ENCODE peak calls at places on chromosomes 4 and X, in seven cellular contexts. B, R, H, M, V, J and N are unnamed samples.

GRCh38 chrX:109184506-109185139 is 297.3 kb downstream of the GUCY2F start:
- DNase-seq in R (no peak), B (no peak), H (no peak), J (no peak), M (no peak), V (no peak), N (no peak)

GRCh38 chrX:30161043-30161442 is 54.3 kb upstream of the MAGEB2 start:
- DNase-seq in R (no peak), B (no peak), M (no peak), H (peak; percentile 7), J (no peak), V (no peak), N (no peak)

GRCh38 chrX:39836802-39837420 is 260.8 kb downstream of the BCOR start:
- DNase-seq in M (no peak), B (no peak), R (no peak), J (no peak), H (no peak), V (no peak), N (no peak)

GRCh38 chr4:18342847-18343246 is 321.3 kb upstream of the LCORL start:
- DNase-seq in B (no peak), M (no peak), R (no peak), H (no peak), V (no peak), J (no peak), N (no peak)

GRCh38 chr4:39732728-39733127 is 34.8 kb downstream of the UBE2K start:
- DNase-seq in B (no peak), V (no peak), R (no peak), M (no peak), J (no peak), H (peak; percentile 81), N (no peak)

GRCh38 chr4:6855692-6856297 is 53.8 kb upstream of the TBC1D14 start:
- DNase-seq in V (peak; percentile 27), H (peak; percentile 73), M (no peak), R (no peak), J (no peak), B (no peak), N (no peak)

GRCh38 chr4:85964298-85964697 is 395.6 kb downstream of the MAPK10 start:
- DNase-seq in M (no peak), V (no peak), H (no peak), B (no peak), R (no peak), J (no peak), N (no peak)

GRCh38 chrX:7278356-7278755 is 130.4 kb upstream of the PUDP start:
- DNase-seq in J (no peak), H (no peak), V (no peak), R (no peak), M (no peak), B (no peak), N (no peak)

GRCh38 chr4:6324999-6325790 is 55.5 kb downstream of the WFS1 start:
- DNase-seq in H (peak; percentile 23), V (peak; percentile 71), R (peak; percentile 62), J (peak; percentile 82), M (no peak), B (peak; percentile 50), N (no peak)

GRCh38 chr4:152310223-152310622 is 225.7 kb downstream of the FBXW7 start:
- DNase-seq in R (no peak), V (peak; percentile 74), M (no peak), H (peak; percentile 89), B (no peak), J (no peak), N (no peak)

GRCh38 chr4:78480286-78480685 is 71.3 kb upstream of the ANXA3 start:
- DNase-seq in V (no peak), J (no peak), M (no peak), R (no peak), H (no peak), B (no peak), N (no peak)

GRCh38 chr4:171281359-171281758 is 531.8 kb upstream of the GALNTL6 start:
- DNase-seq in M (no peak), R (no peak), V (no peak), J (no peak), B (peak; percentile 40), H (no peak), N (peak; percentile 7)

GRCh38 chr4:101291198-101291597 is 56.1 kb downstream of the PPP3CA start:
- DNase-seq in V (no peak), H (no peak), R (no peak), M (no peak), J (no peak), B (no peak), N (no peak)

GRCh38 chrX:19747672-19748610 is 139.5 kb downstream of the SH3KBP1 start:
- DNase-seq in V (no peak), R (peak; percentile 48), H (no peak), J (no peak), M (peak; percentile 63), B (no peak), N (no peak)

GRCh38 chrX:88881536-88881935 is 134.5 kb downstream of the CPXCR1 start:
- DNase-seq in V (no peak), M (no peak), J (no peak), B (no peak), R (no peak), H (no peak), N (no peak)

GRCh38 chrX:10741003-10741402 is 120.6 kb upstream of the MID1 start:
- DNase-seq in B (no peak), J (no peak), M (no peak), H (no peak), R (no peak), V (no peak), N (no peak)

GRCh38 chrX:46554942-46555341 is 9.7 kb upstream of the ZNF674 start:
- DNase-seq in B (no peak), R (no peak), V (no peak), M (no peak), J (no peak), H (no peak), N (no peak)

GRCh38 chr4:87555751-87556619 is 26.8 kb upstream of the SPARCL1 start:
- DNase-seq in J (no peak), B (no peak), H (peak; percentile 86), V (no peak), M (no peak), R (no peak), N (no peak)

GRCh38 chr4:75235359-75235951 is 278.7 kb downstream of the RCHY1 start:
- DNase-seq in M (no peak), H (no peak), J (no peak), R (no peak), B (no peak), V (no peak), N (no peak)

GRCh38 chrX:9862525-9862924 is 76.3 kb downstream of the SHROOM2 start:
- DNase-seq in R (no peak), J (no peak), B (no peak), H (no peak), V (peak; percentile 15), M (no peak), N (no peak)

GRCh38 chr4:55758570-55758969 is 61.0 kb upstream of the EXOC1L start:
- DNase-seq in M (no peak), J (no peak), H (no peak), V (no peak), R (peak; percentile 16), B (no peak), N (no peak)

GRCh38 chrX:123833387-123833786 is 26.5 kb upstream of the XIAP start:
- DNase-seq in H (no peak), J (no peak), V (peak; percentile 68), R (peak; percentile 76), B (peak; percentile 38), M (peak; percentile 71), N (peak; percentile 53)

GRCh38 chr4:154822775-154823174 is 41.7 kb downstream of the RBM46 start:
- DNase-seq in R (no peak), J (no peak), B (no peak), V (no peak), H (peak; percentile 61), M (no peak), N (no peak)

GRCh38 chrX:6004529-6004928 is 224.1 kb downstream of the NLGN4X start:
- DNase-seq in B (no peak), H (no peak), J (no peak), R (no peak), M (no peak), V (no peak), N (no peak)
- H3K4me1 ChIP-seq in B (no peaks in the 10 kb centered on the region), H (no peaks in the 10 kb centered on the region), J (no peaks in the 10 kb centered on the region), R (no peaks in the 10 kb centered on the region), M (no peaks in the 10 kb centered on the region), V (no peaks in the 10 kb centered on the region), N (no peaks in the 10 kb centered on the region)

GRCh38 chr4:73705056-73705432 is 35.3 kb upstream of the CXCL8 start:
- DNase-seq in R (no peak), M (no peak), B (peak; percentile 7), H (peak; percentile 80), V (peak; percentile 17), J (no peak), N (no peak)
- H3K4me1 ChIP-seq in R (peaks cover 15% of the 10 kb centered on the region), M (no peaks in the 10 kb centered on the region), B (no peaks in the 10 kb centered on the region), H (peaks cover 51% of the 10 kb centered on the region), V (peaks cover 52% of the 10 kb centered on the region), J (peaks cover 32% of the 10 kb centered on the region), N (no peaks in the 10 kb centered on the region)

GRCh38 chr4:168850016-168850415 is 160.0 kb downstream of the CBR4 start:
- DNase-seq in R (no peak), B (no peak), J (no peak), V (no peak), M (no peak), H (no peak), N (no peak)

GRCh38 chr4:168845897-168846296 is 164.2 kb downstream of the CBR4 start:
- DNase-seq in M (no peak), H (no peak), R (no peak), B (no peak), V (no peak), J (no peak), N (no peak)

GRCh38 chr4:168848112-168848511 is 161.9 kb downstream of the CBR4 start:
- DNase-seq in R (no peak), H (no peak), B (peak; percentile 29), V (no peak), J (no peak), M (peak; percentile 73), N (peak; percentile 45)

GRCh38 chr4:168846414-168846813 is 163.6 kb downstream of the CBR4 start:
- DNase-seq in M (no peak), V (no peak), B (no peak), J (no peak), R (no peak), H (no peak), N (no peak)

DNA sequence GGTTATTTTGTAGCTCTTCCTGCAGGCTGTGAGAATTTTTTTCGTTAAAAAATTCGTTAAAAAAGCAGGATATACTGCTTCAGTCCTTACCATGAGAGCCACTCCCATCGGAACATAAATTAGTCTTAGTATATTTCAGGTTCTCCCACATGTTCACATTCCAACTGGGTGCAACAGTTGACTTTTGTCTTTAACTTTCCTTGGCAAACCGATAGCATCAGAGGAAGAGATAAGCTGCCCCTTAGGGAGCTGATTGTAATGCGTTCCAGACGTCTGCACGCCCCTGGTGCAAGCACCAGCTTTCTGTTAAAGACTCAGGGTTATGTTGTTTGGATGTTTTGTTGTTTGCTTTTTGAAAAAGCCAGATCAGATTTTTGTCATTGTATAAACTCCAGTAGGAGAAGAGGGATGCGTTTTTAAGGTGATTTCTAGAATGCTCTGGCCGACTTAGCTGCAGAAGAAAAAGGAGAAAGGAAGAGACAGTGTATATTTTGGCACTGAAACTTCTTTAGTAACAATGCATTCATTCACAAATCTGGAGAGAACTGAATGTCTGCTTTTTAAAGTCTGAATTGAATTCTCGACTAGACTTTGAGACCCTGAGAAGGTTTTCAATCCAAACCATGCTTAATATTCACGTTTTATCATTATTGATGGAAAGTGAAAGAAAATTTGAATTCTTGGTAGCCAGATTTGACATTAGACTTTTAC is 160.9 kb downstream of the CBR4 start:
- DNase-seq in M (no peak), H (peak; percentile 60), J (no peak), R (no peak), B (peak; percentile 74), V (no peak), N (no peak)
- H3K4me1 ChIP-seq in M (peaks cover 3% of the 10 kb centered on the region), H (peaks cover 29% of the 10 kb centered on the region), J (peaks cover 32% of the 10 kb centered on the region), R (peaks cover 85% of the 10 kb centered on the region), B (peaks cover 67% of the 10 kb centered on the region), V (no peaks in the 10 kb centered on the region), N (peaks cover 5% of the 10 kb centered on the region)

GRCh38 chrX:154731881-154732280 is 19.0 kb downstream of the GAB3 start:
- DNase-seq in R (no peak), M (no peak), V (no peak), B (no peak), J (no peak), H (no peak), N (no peak)
- H3K4me1 ChIP-seq in R (peaks cover 63% of the 10 kb centered on the region), M (no peaks in the 10 kb centered on the region), V (peaks cover 30% of the 10 kb centered on the region), B (no peaks in the 10 kb centered on the region), J (peaks cover 94% of the 10 kb centered on the region), H (peaks cover 76% of the 10 kb centered on the region), N (no peaks in the 10 kb centered on the region)